ENCODE peak calls at places on chromosome 2, in five cellular contexts. E is mucosa of descending colon, X is RPMI8226, I is C1 segment of cervical spinal cord, V is HTR-8/SVneo. R is an unnamed sample.

GRCh38 chr2:57049273-57049672 is 865.5 kb downstream of the CCDC85A start:
- DNase-seq in E (no peak), I (no peak), X (no peak), V (no peak), R (no peak)

GRCh38 chr2:202038471-202039277 is 5.0 kb downstream of the FZD7 start:
- DNase-seq in V (peak), E (no peak), I (no peak), X (no peak), R (peak)

GRCh38 chr2:234003972-234004617 is 46.4 kb upstream of the SPP2 start:
- DNase-seq in V (peak), X (no peak), I (no peak), E (no peak), R (no peak)

GRCh38 chr2:23347516-23348481 is 37.2 kb upstream of the KLHL29 start:
- DNase-seq in X (no peak), E (no peak), I (no peak), V (no peak), R (no peak)

GRCh38 chr2:213104089-213104902 is 47.1 kb downstream of the IKZF2 start:
- DNase-seq in X (no peak), E (no peak), I (no peak), V (no peak), R (no peak)

GRCh38 chr2:75656563-75656962 is 10.0 kb downstream of the MRPL19 start:
- DNase-seq in X (no peak), V (no peak), E (no peak), I (no peak), R (no peak)

GRCh38 chr2:170143045-170143717 is 34.8 kb upstream of the MYO3B start:
- DNase-seq in V (no peak), E (no peak), X (no peak), I (no peak), R (no peak)

GRCh38 chr2:239035361-239035814 is 187.5 kb downstream of the TWIST2 start:
- DNase-seq in X (peak), E (peak), V (peak), I (peak), R (peak)

GRCh38 chr2:130369589-130370341 is 13.9 kb downstream of the PTPN18 start:
- DNase-seq in E (no peak), I (no peak), V (no peak), X (no peak), R (no peak)

GRCh38 chr2:190534310-190535118 is at the start of gene NEMP2:
- DNase-seq in I (peak), E (peak), V (peak), X (peak), R (peak)

GRCh38 chr2:239006886-239007285 is 159.0 kb downstream of the TWIST2 start:
- DNase-seq in E (peak), I (no peak), X (no peak), V (no peak), R (peak)

R was measured in mucosa of gallbladder.